ENCODE peak calls at places on chromosomes 11 and 22, in eight cellular contexts. W is HL-60, H is fibroblast of lung, K is dorsolateral prefrontal cortex, Y is coronary artery, M is left ventricle myocardium inferior, L is cardiac muscle cell, J is pancreas. B is an unnamed sample.

GRCh38 chr11:3043315-3043871 is 13.8 kb downstream of the CARS1 start:
- DNase-seq in M (peak), J (peak), W (no peak), Y (peak), K (no peak), L (no peak), H (peak), B (no peak)

GRCh38 chr11:6703247-6704063 is 20.3 kb upstream of the MRPL17 start:
- DNase-seq in W (peak), J (peak), M (peak), K (peak), H (peak), L (peak), Y (no peak), B (peak)

GRCh38 chr11:64373598-64373974 is 14.6 kb downstream of the RPS6KA4 start:
- DNase-seq in Y (no peak), H (no peak), W (peak), J (no peak), M (no peak), K (no peak), L (no peak), B (no peak)

GRCh38 chr11:123301696-123302400 is 106.8 kb upstream of the CLMP start:
- DNase-seq in L (peak), W (peak), H (no peak), Y (no peak), J (peak), M (peak), K (peak), B (peak)

GRCh38 chr11:133082453-133082781 is 449.9 kb downstream of the OPCML start:
- DNase-seq in L (no peak), W (no peak), Y (no peak), K (no peak), J (no peak), H (no peak), M (peak), B (no peak)

GRCh38 chr11:111676878-111677585 is 74.8 kb downstream of the SIK2 start:
- DNase-seq in L (no peak), M (no peak), W (no peak), K (no peak), J (no peak), H (no peak), Y (no peak), B (peak)

GRCh38 chr11:33980896-33981295 is 70.6 kb upstream of the CAPRIN1 start:
- DNase-seq in K (no peak), J (no peak), M (no peak), Y (no peak), H (no peak), W (peak), L (no peak), B (no peak)

GRCh38 chr11:34223021-34223813 is 117.8 kb downstream of the NAT10 start:
- DNase-seq in M (peak), L (no peak), H (peak), J (no peak), W (no peak), K (no peak), Y (peak), B (peak)

GRCh38 chr11:34331329-34331728 is 26.5 kb downstream of the ABTB2 start:
- DNase-seq in M (no peak), Y (no peak), L (no peak), W (no peak), H (peak), J (no peak), K (no peak), B (peak)

GRCh38 chr11:125448136-125448535 is 47.9 kb downstream of the FEZ1 start:
- DNase-seq in L (no peak), Y (peak), M (no peak), W (no peak), J (no peak), H (peak), K (no peak), B (no peak)

GRCh38 chr11:116257092-116257491 is 515.7 kb downstream of the BUD13 start:
- DNase-seq in Y (no peak), L (peak), W (no peak), H (no peak), M (no peak), K (no peak), J (no peak), B (no peak)

GRCh38 chr11:119015054-119015611 is 3.0 kb downstream of the RPS25 start:
- DNase-seq in H (no peak), Y (no peak), L (no peak), M (no peak), W (peak), J (no peak), K (no peak), B (no peak)

GRCh38 chr11:68954970-68955958 is 25.5 kb downstream of the MRGPRD start:
- DNase-seq in W (peak), J (no peak), Y (no peak), K (no peak), L (no peak), H (peak), M (peak), B (peak)

GRCh38 chr22:23063539-23064380 is 6.6 kb upstream of the GNAZ start:
- DNase-seq in K (no peak), M (no peak), H (no peak), Y (peak), L (no peak), W (no peak), J (peak), B (no peak)

GRCh38 chr11:116694815-116695590 is 77.8 kb downstream of the BUD13 start:
- DNase-seq in M (no peak), J (no peak), L (no peak), H (no peak), W (no peak), Y (no peak), K (no peak), B (no peak)

DNA sequence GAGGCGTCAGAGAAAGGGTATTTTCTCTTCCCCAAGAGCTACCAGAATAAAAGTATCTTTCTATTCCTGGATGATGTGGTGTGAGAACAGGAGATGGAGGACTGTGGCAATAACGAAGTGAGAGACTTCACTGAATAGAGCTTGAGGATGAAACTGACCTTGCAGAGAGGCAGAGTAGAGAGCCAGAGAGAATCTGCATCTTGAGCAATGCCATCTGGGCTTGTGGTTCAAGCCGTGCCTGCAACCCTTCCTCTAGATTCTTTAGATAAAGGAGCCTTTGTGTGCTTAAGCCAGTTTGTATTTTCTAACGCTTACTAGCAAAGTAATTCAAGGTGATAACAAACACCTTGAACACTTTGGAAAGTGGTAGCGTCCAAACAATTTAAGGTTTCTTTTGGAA is 2.2 kb downstream of the ME3 start:
- DNase-seq in L (no peak), K (no peak), H (peak), Y (no peak), M (no peak), J (no peak), W (peak), B (peak)
- H3K4me3 ChIP-seq in L (no peak), K (peak), H (no peak), Y (peak), M (peak), J (no peak), W (no peak), B (no peak)

DNA sequence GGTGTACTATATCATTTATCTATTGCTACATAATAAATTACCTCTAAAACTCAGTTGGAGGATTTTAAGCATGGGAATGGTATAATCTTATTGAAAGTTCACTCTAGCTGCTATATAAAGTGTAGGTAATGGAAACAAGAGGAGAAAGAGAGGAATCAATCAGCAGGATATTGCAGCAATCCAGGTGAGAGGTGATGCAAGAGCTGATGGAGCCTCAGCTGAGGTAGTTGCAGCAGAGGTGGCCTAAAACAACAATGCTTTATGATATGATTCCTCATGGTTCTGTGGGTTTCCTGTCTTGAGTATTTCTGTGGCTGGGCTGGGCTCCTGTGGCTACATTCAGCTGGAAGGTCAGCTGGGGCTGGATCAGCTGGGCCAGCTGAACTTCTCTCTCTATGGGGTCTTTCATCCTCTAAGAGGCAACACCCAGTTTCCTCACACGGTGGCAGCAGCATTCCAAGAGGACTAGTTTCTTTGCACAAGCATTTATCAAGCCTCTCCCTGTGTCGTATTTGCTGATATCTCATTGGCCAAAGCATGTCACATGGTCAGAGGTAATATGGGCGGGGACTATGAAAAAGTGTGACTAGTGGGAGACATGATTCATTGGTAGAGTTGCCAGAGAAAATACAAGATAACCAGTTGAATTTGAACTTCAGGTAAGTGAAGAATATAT is 135.4 kb upstream of the LARGE1 start:
- DNase-seq in L (peak), W (no peak), Y (no peak), M (no peak), K (no peak), H (no peak), J (peak), B (no peak)
- TF ChIP-seq CTCF in L (no peak), W (no peak), Y (no peak), M (peak), K (no peak), H (no peak), J (no peak), B (no peak)

GRCh38 chr22:27801616-27802388 is at the start of gene MN1:
- DNase-seq in M (peak), Y (no peak), H (peak), L (peak), W (no peak), K (peak), J (peak), B (peak)
- H3K4me3 ChIP-seq in M (peak), Y (peak), H (peak), L (peak), W (no peak), K (peak), J (peak), B (peak)

DNA sequence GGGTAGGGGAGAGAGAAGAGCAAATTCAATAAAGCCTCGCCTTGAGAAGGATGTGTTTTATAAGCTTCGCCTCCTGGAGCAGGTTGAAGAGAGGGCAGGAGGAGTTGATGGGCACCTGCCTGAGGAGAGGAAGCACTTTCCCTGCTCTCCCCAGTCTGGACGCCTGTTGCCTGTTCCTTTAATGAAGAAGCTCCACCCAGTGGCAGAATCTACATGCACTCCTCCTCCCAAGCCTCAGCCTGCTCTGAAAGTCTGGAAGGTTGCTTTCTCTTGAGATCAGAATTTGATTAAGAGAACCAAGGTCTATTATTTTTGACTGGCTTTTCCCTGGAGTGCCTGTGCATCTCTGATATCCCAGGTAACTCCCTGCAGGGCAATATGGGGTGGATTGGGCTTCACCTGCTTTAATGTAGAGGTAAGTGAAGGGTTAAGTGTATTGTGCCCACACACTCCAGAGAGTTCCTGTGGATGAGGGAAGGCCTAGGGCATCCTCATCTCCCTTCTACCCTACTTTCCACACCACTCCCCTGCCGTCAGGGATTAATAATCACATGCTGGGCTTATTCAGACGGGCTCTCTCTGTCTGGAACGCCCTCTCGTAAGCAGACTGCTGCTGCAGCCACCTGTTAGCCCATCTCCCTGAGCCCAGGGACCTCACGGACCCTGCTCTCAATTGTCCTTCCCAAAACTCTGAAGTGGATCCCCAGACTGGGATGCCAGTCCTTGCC is 22.3 kb downstream of the NTM start:
- DNase-seq in K (no peak), M (no peak), W (peak), J (no peak), Y (no peak), L (peak), H (no peak), B (no peak)
- TF ChIP-seq CTCF in K (peak), M (peak), W (no peak), J (no peak), Y (no peak), L (peak), H (no peak), B (no peak)

DNA sequence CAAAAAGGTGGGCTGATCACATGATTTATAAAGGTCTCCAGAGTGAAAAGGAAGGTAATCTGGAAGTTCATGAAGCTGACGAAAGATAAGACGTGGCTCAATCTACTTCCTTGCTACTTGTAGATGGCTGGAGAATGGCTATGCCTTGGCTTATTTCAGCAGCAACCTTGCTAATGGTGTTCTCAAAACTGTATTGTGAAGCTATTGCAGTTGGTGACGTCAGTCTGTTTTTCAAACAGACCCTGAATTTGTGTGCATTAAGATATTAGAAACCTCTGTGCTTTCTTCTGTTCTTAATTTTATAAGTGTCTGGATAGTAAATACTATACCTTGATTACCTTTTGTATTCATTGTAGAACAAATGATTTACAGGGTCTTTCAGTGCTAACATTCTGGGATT is 58.3 kb upstream of the C11orf87 start:
- DNase-seq in W (no peak), H (no peak), L (no peak), K (no peak), J (no peak), M (no peak), Y (no peak), B (no peak)
- H3K4me3 ChIP-seq in W (no peak), H (no peak), L (no peak), K (no peak), J (no peak), M (no peak), Y (no peak), B (no peak)

GRCh38 chr11:76243648-76244285 is 37.5 kb upstream of the WNT11 start:
- DNase-seq in K (no peak), J (no peak), Y (no peak), H (no peak), W (no peak), L (no peak), M (no peak), B (no peak)

GRCh38 chr11:76244311-76245061 is 38.2 kb upstream of the WNT11 start:
- DNase-seq in J (no peak), H (no peak), K (no peak), L (no peak), Y (no peak), W (no peak), M (no peak), B (no peak)

GRCh38 chr11:76241243-76242000 is 35.1 kb upstream of the WNT11 start:
- DNase-seq in W (no peak), H (no peak), L (no peak), M (no peak), Y (no peak), K (no peak), J (no peak), B (no peak)

GRCh38 chr11:76242004-76242779 is 35.9 kb upstream of the WNT11 start:
- DNase-seq in W (no peak), H (no peak), Y (no peak), M (no peak), L (no peak), K (no peak), J (no peak), B (no peak)

GRCh38 chr11:76243157-76243556 is 36.9 kb upstream of the WNT11 start:
- DNase-seq in H (no peak), W (no peak), K (no peak), Y (no peak), M (no peak), J (no peak), L (peak), B (no peak)
- TF ChIP-seq CTCF in H (no peak), W (no peak), K (no peak), Y (no peak), M (no peak), J (no peak), L (no peak), B (no peak)

GRCh38 chr22:32208681-32209080 is 3.8 kb upstream of the RFPL2 start:
- DNase-seq in J (no peak), L (no peak), K (no peak), W (no peak), H (no peak), Y (no peak), M (no peak), B (no peak)

GRCh38 chr22:32207971-32208480 is 3.2 kb upstream of the RFPL2 start:
- DNase-seq in Y (no peak), K (no peak), H (no peak), L (no peak), W (no peak), J (no peak), M (no peak), B (no peak)

GRCh38 chr22:32204856-32205722 is at the start of gene RFPL2:
- DNase-seq in J (no peak), M (no peak), Y (no peak), W (peak), L (peak), H (no peak), K (no peak), B (peak)

GRCh38 chr22:32205974-32206773 is 1.3 kb upstream of the RFPL2 start:
- DNase-seq in J (no peak), M (no peak), Y (no peak), H (no peak), K (no peak), L (no peak), W (no peak), B (no peak)

GRCh38 chr22:32206774-32207758 is 2.2 kb upstream of the RFPL2 start:
- DNase-seq in W (peak), M (no peak), L (peak), H (no peak), K (no peak), J (peak), Y (no peak), B (peak)
- H3K4me3 ChIP-seq in W (no peak), M (no peak), L (no peak), H (no peak), K (no peak), J (no peak), Y (no peak), B (no peak)

GRCh38 chr11:60906132-60906972 is at the start of gene PRPF19:
- DNase-seq in W (peak), H (peak), J (peak), L (peak), Y (peak), M (peak), K (peak), B (peak)
- TF ChIP-seq CTCF in W (no peak), H (no peak), J (no peak), L (no peak), Y (no peak), M (no peak), K (no peak), B (no peak)

DNA sequence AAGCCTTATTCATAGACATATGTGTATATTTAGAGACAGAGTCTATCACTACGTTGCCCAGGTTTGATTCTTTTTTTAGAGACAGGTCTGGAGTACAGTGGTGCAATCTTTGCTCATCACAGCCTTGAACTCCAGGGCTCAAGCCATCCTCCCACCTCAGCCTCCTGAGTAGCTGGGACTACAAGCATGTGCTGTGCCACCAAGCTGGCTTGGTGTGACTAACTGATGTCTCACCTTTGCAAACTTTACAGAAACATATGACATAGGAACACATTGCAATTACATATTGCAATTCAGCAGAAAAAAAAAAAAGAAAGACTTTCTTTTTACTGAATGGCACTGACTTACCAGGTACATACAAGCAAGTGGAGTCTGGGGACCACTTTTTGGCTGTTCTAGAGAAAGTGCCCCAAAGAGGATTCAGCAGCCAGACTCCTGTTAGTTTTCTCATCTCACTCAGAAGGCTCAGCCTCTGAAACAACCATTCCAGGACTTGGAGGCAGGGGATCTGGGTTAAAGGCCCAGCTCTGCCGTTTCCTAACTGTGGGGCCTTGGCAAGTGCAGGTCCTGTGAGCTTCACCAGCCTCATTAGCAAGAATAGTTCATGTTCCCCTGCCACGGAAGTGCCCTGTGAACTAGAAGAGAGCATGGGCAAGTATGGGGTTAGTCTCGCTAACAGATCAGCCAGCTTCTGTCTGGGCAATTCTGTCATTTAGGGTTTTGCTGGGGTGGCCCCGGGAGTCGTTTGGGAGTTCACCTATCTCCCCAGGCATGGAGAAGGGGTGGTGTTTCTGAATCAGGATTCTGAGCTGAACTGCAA is 11.2 kb upstream of the NFAM1 start:
- DNase-seq in J (no peak), H (no peak), Y (no peak), K (no peak), M (no peak), L (no peak), W (no peak), B (no peak)
- H3K4me3 ChIP-seq in J (no peak), H (no peak), Y (peak), K (peak), M (peak), L (no peak), W (no peak), B (peak)

GRCh38 chr22:46964773-46965550 is 202.5 kb downstream of the TBC1D22A start:
- DNase-seq in L (no peak), M (no peak), Y (no peak), W (no peak), H (no peak), K (no peak), J (no peak), B (no peak)
- TF ChIP-seq CTCF in L (no peak), M (no peak), Y (no peak), W (no peak), H (no peak), K (no peak), J (no peak), B (no peak)